ENCODE peak calls at places on chromosomes 4 and X, in nine cellular contexts. N is endothelial cell, S is hepatocyte, C is astrocyte of the spinal cord, Y is tibial nerve, B is AG09319, X is GM12865, P is stomach, T is endodermal cell. Q is an unnamed sample.

GRCh38 chrX:69307029-69307428 is 141.8 kb upstream of the PJA1 start:
- DNase-seq in P (no peak), B (no peak), T (peak; percentile 28), S (no peak), Y (no peak), C (no peak), X (no peak), N (no peak), Q (no peak)

GRCh38 chrX:111837226-111837625 is 38.8 kb upstream of the TRPC5OS start:
- DNase-seq in T (peak; percentile 36), S (no peak), P (no peak), Y (no peak), C (no peak), B (no peak), N (no peak), X (no peak), Q (no peak)

GRCh38 chrX:70453024-70453618 is 8.5 kb downstream of the DLG3 start:
- DNase-seq in P (no peak), S (no peak), X (no peak), T (no peak), C (no peak), Y (no peak), B (no peak), N (no peak), Q (no peak)

GRCh38 chrX:123648028-123648810 is 84.6 kb downstream of the THOC2 start:
- DNase-seq in T (peak; percentile 89), B (peak; percentile 19), P (peak; percentile 61), C (peak; percentile 78), Y (no peak), N (peak; percentile 8), S (peak; percentile 83), X (peak; percentile 3), Q (no peak)

GRCh38 chrX:34893741-34894140 is 48.9 kb upstream of the FAM47B start:
- DNase-seq in T (no peak), S (no peak), Y (no peak), X (no peak), C (no peak), B (no peak), N (no peak), P (no peak), Q (no peak)

GRCh38 chr4:169615467-169616106 is 3.2 kb upstream of the NEK1 start:
- DNase-seq in B (no peak), S (no peak), Y (no peak), N (no peak), T (no peak), X (no peak), P (no peak), C (peak; percentile 31), Q (no peak)

GRCh38 chr4:115219315-115219840 is 106.0 kb upstream of the NDST4 start:
- DNase-seq in P (no peak), C (no peak), T (peak; percentile 56), N (no peak), S (no peak), B (no peak), X (no peak), Y (no peak), Q (no peak)

GRCh38 chr4:48445704-48446103 is 37.4 kb upstream of the SLC10A4 start:
- DNase-seq in B (no peak), N (no peak), S (peak; percentile 30), Y (no peak), C (peak; percentile 19), P (no peak), X (peak; percentile 12), T (no peak), Q (no peak)

GRCh38 chrX:110276778-110277177 is 41.1 kb downstream of the AMMECR1 start:
- DNase-seq in Y (no peak), P (no peak), N (no peak), T (no peak), C (no peak), X (peak; percentile 75), S (no peak), B (no peak), Q (no peak)

GRCh38 chr4:25549413-25549812 is 106.2 kb upstream of the SLC34A2 start:
- DNase-seq in N (no peak), P (no peak), T (no peak), B (no peak), Y (no peak), X (no peak), S (no peak), C (no peak), Q (no peak)

GRCh38 chrX:17812763-17813162 is 48.3 kb downstream of the RAI2 start:
- DNase-seq in T (no peak), S (peak; percentile 51), N (peak; percentile 8), X (peak; percentile 1), B (no peak), Y (no peak), P (no peak), C (no peak), Q (no peak)

GRCh38 chr4:22190855-22191254 is 242.3 kb upstream of the KCNIP4 start:
- DNase-seq in S (peak; percentile 7), N (no peak), T (no peak), P (no peak), B (no peak), Y (no peak), C (peak; percentile 89), X (no peak), Q (no peak)

GRCh38 chrX:30819080-30819479 is 70.0 kb downstream of the TAB3 start:
- DNase-seq in C (no peak), P (no peak), X (no peak), S (no peak), B (no peak), T (no peak), N (no peak), Y (no peak), Q (no peak)

GRCh38 chr4:19930742-19931141 is 321.0 kb upstream of the SLIT2 start:
- DNase-seq in Y (no peak), X (no peak), T (no peak), S (no peak), B (no peak), P (no peak), N (no peak), C (no peak), Q (no peak)

GRCh38 chrX:85109235-85109634 is 105.6 kb downstream of the APOOL start:
- DNase-seq in Y (no peak), B (no peak), X (peak; percentile 11), P (no peak), T (peak; percentile 83), C (no peak), N (peak; percentile 20), S (no peak), Q (no peak)

GRCh38 chr4:95506264-95506663 is 42.5 kb downstream of the UNC5C start:
- DNase-seq in Y (no peak), B (no peak), X (no peak), T (no peak), P (no peak), S (no peak), C (peak; percentile 59), N (no peak), Q (no peak)

GRCh38 chrX:72576161-72576896 is 3.7 kb upstream of the HDAC8 start:
- DNase-seq in Y (peak; percentile 4), S (no peak), N (no peak), X (no peak), P (no peak), B (peak; percentile 3), T (no peak), C (peak; percentile 25), Q (no peak)

GRCh38 chrX:65635824-65636223 is 31.6 kb upstream of the MSN start:
- DNase-seq in B (no peak), T (no peak), Y (no peak), S (no peak), C (no peak), N (no peak), X (no peak), P (no peak), Q (no peak)

GRCh38 chrX:2699959-2700358 is 8.9 kb downstream of the CD99 start:
- DNase-seq in Y (no peak), N (no peak), B (no peak), T (no peak), S (no peak), X (no peak), C (no peak), P (no peak), Q (no peak)

GRCh38 chr4:82839624-82840023 is 41.0 kb upstream of the SCD5 start:
- DNase-seq in T (no peak), B (no peak), X (no peak), P (no peak), S (no peak), N (no peak), Y (no peak), C (no peak), Q (no peak)

GRCh38 chr4:82842593-82842992 is 44.0 kb upstream of the SCD5 start:
- DNase-seq in B (no peak), Y (no peak), N (no peak), S (peak; percentile 12), C (no peak), P (no peak), X (no peak), T (no peak), Q (no peak)
- TF ChIP-seq CTCF in B (peak; percentile 28), Y (peak; percentile 7), N (no peak), S (peak; percentile 38), C (peak; percentile 41), P (no peak), X (no peak), T (peak; percentile 68), Q (peak; percentile 14)

GRCh38 chrX:154444001-154444754 is at the start of gene FAM50A:
- DNase-seq in P (peak; percentile 82), Y (peak; percentile 67), B (no peak), S (peak; percentile 89), T (peak; percentile 75), C (peak; percentile 41), X (peak; percentile 74), N (peak; percentile 60), Q (peak; percentile 87)
- TF ChIP-seq CTCF in P (no peak), Y (no peak), B (no peak), S (no peak), T (no peak), C (no peak), X (no peak), N (no peak), Q (no peak)

DNA sequence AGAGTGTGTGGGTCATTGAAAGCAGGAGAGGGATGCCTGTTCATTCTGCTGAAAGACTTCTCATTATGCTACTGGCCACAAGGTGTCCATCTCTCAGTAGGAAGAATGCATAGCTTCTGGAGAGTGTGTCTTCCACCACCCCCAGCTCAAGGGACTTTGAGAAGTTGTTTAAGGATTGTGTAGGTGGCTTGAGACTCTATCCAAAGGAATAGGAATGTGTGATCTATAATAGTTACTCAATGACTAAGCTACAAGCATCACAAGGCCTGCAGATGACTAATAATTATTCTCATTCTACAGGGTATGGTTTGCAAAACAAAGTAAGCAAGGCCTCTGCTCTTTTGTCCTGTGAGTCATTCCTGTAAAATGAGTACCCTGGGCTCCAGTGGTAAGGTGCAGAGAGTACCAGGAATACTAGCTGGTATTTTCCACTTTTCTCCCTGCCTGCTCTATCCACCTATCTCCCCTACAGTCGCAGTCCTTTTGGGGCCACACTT is 279.8 kb upstream of the BOD1L1 start:
- DNase-seq in Y (no peak), T (no peak), P (no peak), X (no peak), B (peak; percentile 72), C (peak; percentile 98), N (no peak), S (peak; percentile 71), Q (no peak)
- TF ChIP-seq CTCF in Y (no peak), T (peak; percentile 59), P (no peak), X (no peak), B (peak; percentile 30), C (peak; percentile 42), N (no peak), S (peak; percentile 35), Q (peak; percentile 15)

DNA sequence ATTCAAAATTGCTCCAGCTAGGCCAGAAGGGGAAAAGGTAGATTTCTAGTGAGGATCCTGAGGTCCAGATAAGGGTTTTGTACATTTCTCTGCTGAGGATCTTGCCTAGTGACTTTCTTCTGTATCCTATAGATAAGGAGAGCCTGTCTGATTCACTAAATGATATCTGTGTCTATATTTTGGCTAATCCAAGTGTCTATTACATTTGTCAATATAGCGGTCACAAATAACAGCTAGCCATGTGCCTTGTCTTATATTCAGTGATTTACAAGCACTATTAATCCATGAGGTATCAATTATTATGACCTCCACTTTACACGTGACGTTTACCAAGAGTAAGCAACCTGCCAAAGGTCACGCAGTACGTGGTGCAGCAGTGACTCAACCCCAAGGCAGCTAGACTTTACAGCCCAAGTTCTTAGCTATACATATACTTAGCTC is 41.6 kb downstream of the TMEM165 start:
- DNase-seq in N (no peak), P (peak; percentile 33), S (peak; percentile 67), B (no peak), T (no peak), C (peak; percentile 48), Y (no peak), X (no peak), Q (no peak)
- TF ChIP-seq CTCF in N (no peak), P (no peak), S (no peak), B (no peak), T (no peak), C (no peak), Y (no peak), X (no peak), Q (no peak)

Q was measured in dorsolateral prefrontal cortex.